ENCODE peak calls at places on chromosomes 4 and X, in four cellular contexts. U, A, G and C are unnamed samples.

GRCh38 chrX:154547245-154548027 is at the start of gene IKBKG:
- DNase-seq in U (peak), G (no peak), A (peak), C (peak)

GRCh38 chrX:138191998-138192397 is 519.5 kb downstream of the FGF13 start:
- DNase-seq in G (no peak), A (no peak), U (no peak), C (peak)

GRCh38 chr4:189071241-189071640 is 869.4 kb upstream of the FRG1 start:
- DNase-seq in U (no peak), A (no peak), G (no peak), C (no peak)

GRCh38 chrX:2427147-2427546 is 73.6 kb downstream of the DHRSX start:
- DNase-seq in U (no peak), G (no peak), A (no peak), C (no peak)

GRCh38 chrX:24339911-24340310 is 20.5 kb upstream of the SUPT20HL1 start:
- DNase-seq in A (no peak), G (no peak), U (no peak), C (no peak)

GRCh38 chr4:138509346-138509745 is 267.2 kb upstream of the SLC7A11 start:
- DNase-seq in A (no peak), U (no peak), G (no peak), C (no peak)

GRCh38 chr4:31086771-31087330 is 366.7 kb downstream of the PCDH7 start:
- DNase-seq in A (no peak), U (no peak), G (no peak), C (no peak)

GRCh38 chr4:115128037-115128436 is 14.6 kb upstream of the NDST4 start:
- DNase-seq in G (no peak), A (no peak), U (no peak), C (no peak)

GRCh38 chr4:143347495-143347894 is 10.8 kb downstream of the GAB1 start:
- DNase-seq in A (no peak), U (no peak), G (no peak), C (no peak)

GRCh38 chr4:183996868-183997267 is 91.8 kb downstream of the STOX2 start:
- DNase-seq in U (no peak), G (no peak), A (no peak), C (no peak)

GRCh38 chrX:40170830-40171512 is 73.2 kb upstream of the BCOR start:
- DNase-seq in A (no peak), G (no peak), U (no peak), C (peak)

GRCh38 chrX:14630724-14631123 is 101.4 kb downstream of the GLRA2 start:
- DNase-seq in A (no peak), G (no peak), U (no peak), C (no peak)

GRCh38 chr4:143626134-143626859 is 74.2 kb downstream of the FREM3 start:
- DNase-seq in U (peak), A (no peak), G (no peak), C (peak)

GRCh38 chrX:19372170-19373033 is 28.7 kb downstream of the PDHA1 start:
- DNase-seq in A (peak), U (no peak), G (peak), C (peak)

GRCh38 chrX:47200385-47201150 is 6.9 kb downstream of the UBA1 start:
- DNase-seq in G (no peak), U (no peak), A (no peak), C (no peak)

GRCh38 chrX:46628406-46629371 is 55.1 kb downstream of the CHST7 start:
- DNase-seq in G (no peak), U (peak), A (no peak), C (peak)

GRCh38 chrX:10156199-10157031 is at the start of gene CLCN4:
- DNase-seq in A (no peak), G (peak), U (no peak), C (peak)

GRCh38 chr4:128787509-128788311 is 21.8 kb upstream of the JADE1 start:
- DNase-seq in G (no peak), A (no peak), U (no peak), C (peak)

GRCh38 chr4:932713-933070 is 432 bp downstream of the TMEM175 start:
- DNase-seq in U (no peak), G (no peak), A (no peak), C (no peak)

GRCh38 chr4:41362647-41363383 is 106.1 kb downstream of the UCHL1 start:
- DNase-seq in A (no peak), U (no peak), G (peak), C (peak)

GRCh38 chr4:3304831-3305609 is 12.2 kb downstream of the RGS12 start:
- DNase-seq in A (no peak), U (no peak), G (peak), C (peak)

GRCh38 chr4:6332669-6333050 is 63.0 kb downstream of the WFS1 start:
- DNase-seq in G (no peak), A (no peak), U (no peak), C (no peak)

GRCh38 chr4:10054571-10055041 is 33.3 kb upstream of the SLC2A9 start:
- DNase-seq in A (no peak), U (no peak), G (no peak), C (no peak)